ENCODE peak calls at places on chromosome 13, in eight cellular contexts. One of them, this sample, is unnamed.

GRCh38 chr13:26614721-26615120 is 57.2 kb downstream of the WASF3 start:
- DNase-seq in BE2C: no peak
- DNase-seq in choroid plexus epithelial cell: no peak
- DNase-seq in NB4: no peak
- DNase-seq in suprapubic skin: no peak
- DNase-seq in glutamatergic neuron: no peak
- DNase-seq in right atrium auricular region: no peak
- DNase-seq in AG10803: no peak
- DNase-seq in this sample: no peak

GRCh38 chr13:42602910-42603309 is 29.0 kb downstream of the TNFSF11 start:
- DNase-seq in BE2C: no peak
- DNase-seq in choroid plexus epithelial cell: no peak
- DNase-seq in NB4: no peak
- DNase-seq in suprapubic skin: no peak
- DNase-seq in glutamatergic neuron: no peak
- DNase-seq in right atrium auricular region: no peak
- DNase-seq in AG10803: no peak
- DNase-seq in this sample: no peak

GRCh38 chr13:36323951-36324566 is 22.1 kb downstream of the SPART start:
- DNase-seq in BE2C: no peak
- DNase-seq in choroid plexus epithelial cell: peak; percentile 24
- DNase-seq in NB4: no peak
- DNase-seq in suprapubic skin: no peak
- DNase-seq in glutamatergic neuron: no peak
- DNase-seq in right atrium auricular region: no peak
- DNase-seq in AG10803: peak; percentile 83
- DNase-seq in this sample: peak; percentile 17

GRCh38 chr13:30257433-30258099 is 49.8 kb downstream of the KATNAL1 start:
- DNase-seq in BE2C: no peak
- DNase-seq in choroid plexus epithelial cell: peak; percentile 56
- DNase-seq in NB4: no peak
- DNase-seq in suprapubic skin: no peak
- DNase-seq in glutamatergic neuron: peak; percentile 22
- DNase-seq in right atrium auricular region: no peak
- DNase-seq in AG10803: peak; percentile 13
- DNase-seq in this sample: no peak

GRCh38 chr13:26759907-26760834 is at the start of gene GPR12:
- DNase-seq in BE2C: no peak
- DNase-seq in choroid plexus epithelial cell: peak; percentile 15
- DNase-seq in NB4: peak; percentile 46
- DNase-seq in suprapubic skin: no peak
- DNase-seq in glutamatergic neuron: peak; percentile 26
- DNase-seq in right atrium auricular region: no peak
- DNase-seq in AG10803: peak; percentile 12
- DNase-seq in this sample: peak; percentile 6

GRCh38 chr13:28031220-28031903 is 42.9 kb upstream of the URAD start:
- DNase-seq in BE2C: no peak
- DNase-seq in choroid plexus epithelial cell: no peak
- DNase-seq in NB4: peak; percentile 98
- DNase-seq in suprapubic skin: no peak
- DNase-seq in glutamatergic neuron: no peak
- DNase-seq in right atrium auricular region: no peak
- DNase-seq in AG10803: no peak
- DNase-seq in this sample: no peak

GRCh38 chr13:95624020-95624419 is 20.5 kb downstream of the DZIP1 start:
- DNase-seq in BE2C: peak; percentile 43
- DNase-seq in choroid plexus epithelial cell: peak; percentile 82
- DNase-seq in NB4: peak; percentile 69
- DNase-seq in suprapubic skin: no peak
- DNase-seq in glutamatergic neuron: no peak
- DNase-seq in right atrium auricular region: no peak
- DNase-seq in AG10803: peak; percentile 67
- DNase-seq in this sample: peak; percentile 76

GRCh38 chr13:37540228-37540627 is 58.3 kb downstream of the POSTN start:
- DNase-seq in BE2C: no peak
- DNase-seq in choroid plexus epithelial cell: peak; percentile 66
- DNase-seq in NB4: no peak
- DNase-seq in suprapubic skin: no peak
- DNase-seq in glutamatergic neuron: no peak
- DNase-seq in right atrium auricular region: no peak
- DNase-seq in AG10803: peak; percentile 96
- DNase-seq in this sample: no peak

GRCh38 chr13:99072356-99072755 is 94.5 kb upstream of the DOCK9 start:
- DNase-seq in BE2C: no peak
- DNase-seq in choroid plexus epithelial cell: no peak
- DNase-seq in NB4: no peak
- DNase-seq in suprapubic skin: no peak
- DNase-seq in glutamatergic neuron: no peak
- DNase-seq in right atrium auricular region: no peak
- DNase-seq in AG10803: no peak
- DNase-seq in this sample: no peak

GRCh38 chr13:34578471-34578870 is 363.6 kb upstream of the NBEA start:
- DNase-seq in BE2C: no peak
- DNase-seq in choroid plexus epithelial cell: peak; percentile 11
- DNase-seq in NB4: no peak
- DNase-seq in suprapubic skin: no peak
- DNase-seq in glutamatergic neuron: no peak
- DNase-seq in right atrium auricular region: no peak
- DNase-seq in AG10803: peak; percentile 50
- DNase-seq in this sample: peak; percentile 46

GRCh38 chr13:111281751-111282311 is 38.6 kb upstream of the TEX29 start:
- DNase-seq in BE2C: no peak
- DNase-seq in choroid plexus epithelial cell: peak; percentile 81
- DNase-seq in NB4: no peak
- DNase-seq in suprapubic skin: no peak
- DNase-seq in glutamatergic neuron: no peak
- DNase-seq in right atrium auricular region: no peak
- DNase-seq in AG10803: peak; percentile 48
- DNase-seq in this sample: peak; percentile 76

GRCh38 chr13:37375724-37376123 is 222.8 kb downstream of the POSTN start:
- DNase-seq in BE2C: no peak
- DNase-seq in choroid plexus epithelial cell: peak; percentile 49
- DNase-seq in NB4: no peak
- DNase-seq in suprapubic skin: no peak
- DNase-seq in glutamatergic neuron: no peak
- DNase-seq in right atrium auricular region: no peak
- DNase-seq in AG10803: no peak
- DNase-seq in this sample: peak; percentile 26

GRCh38 chr13:30735025-30735967 is at the start of gene ALOX5AP:
- DNase-seq in BE2C: no peak
- DNase-seq in choroid plexus epithelial cell: peak; percentile 34
- DNase-seq in NB4: peak; percentile 92
- DNase-seq in suprapubic skin: no peak
- DNase-seq in glutamatergic neuron: no peak
- DNase-seq in right atrium auricular region: no peak
- DNase-seq in AG10803: no peak
- DNase-seq in this sample: no peak

GRCh38 chr13:81001828-81002385 is 661.0 kb upstream of the SPRY2 start:
- DNase-seq in BE2C: no peak
- DNase-seq in choroid plexus epithelial cell: peak; percentile 16
- DNase-seq in NB4: no peak
- DNase-seq in suprapubic skin: no peak
- DNase-seq in glutamatergic neuron: no peak
- DNase-seq in right atrium auricular region: no peak
- DNase-seq in AG10803: no peak
- DNase-seq in this sample: no peak

GRCh38 chr13:77040076-77040475 is 13.1 kb upstream of the FBXL3 start:
- DNase-seq in BE2C: no peak
- DNase-seq in choroid plexus epithelial cell: no peak
- DNase-seq in NB4: no peak
- DNase-seq in suprapubic skin: no peak
- DNase-seq in glutamatergic neuron: no peak
- DNase-seq in right atrium auricular region: no peak
- DNase-seq in AG10803: no peak
- DNase-seq in this sample: no peak

GRCh38 chr13:79406597-79406908 is 498 bp upstream of the RBM26 start:
- DNase-seq in BE2C: no peak
- DNase-seq in choroid plexus epithelial cell: no peak
- DNase-seq in NB4: no peak
- DNase-seq in suprapubic skin: no peak
- DNase-seq in glutamatergic neuron: no peak
- DNase-seq in right atrium auricular region: no peak
- DNase-seq in AG10803: no peak
- DNase-seq in this sample: no peak

GRCh38 chr13:26941345-26942174 is 181.0 kb upstream of the GPR12 start:
- DNase-seq in BE2C: no peak
- DNase-seq in choroid plexus epithelial cell: peak; percentile 76
- DNase-seq in NB4: peak; percentile 38
- DNase-seq in suprapubic skin: no peak
- DNase-seq in glutamatergic neuron: no peak
- DNase-seq in right atrium auricular region: no peak
- DNase-seq in AG10803: peak; percentile 50
- DNase-seq in this sample: peak; percentile 46

GRCh38 chr13:50724913-50725312 is 118.6 kb downstream of the DLEU7 start:
- DNase-seq in BE2C: no peak
- DNase-seq in choroid plexus epithelial cell: no peak
- DNase-seq in NB4: no peak
- DNase-seq in suprapubic skin: no peak
- DNase-seq in glutamatergic neuron: no peak
- DNase-seq in right atrium auricular region: no peak
- DNase-seq in AG10803: no peak
- DNase-seq in this sample: no peak

GRCh38 chr13:106103779-106104178 is 431.7 kb downstream of the EFNB2 start:
- DNase-seq in BE2C: no peak
- DNase-seq in choroid plexus epithelial cell: peak; percentile 88
- DNase-seq in NB4: peak; percentile 8
- DNase-seq in suprapubic skin: no peak
- DNase-seq in glutamatergic neuron: no peak
- DNase-seq in right atrium auricular region: no peak
- DNase-seq in AG10803: peak; percentile 62
- DNase-seq in this sample: peak; percentile 65

GRCh38 chr13:109439813-109440212 is 346.6 kb downstream of the IRS2 start:
- DNase-seq in BE2C: no peak
- DNase-seq in choroid plexus epithelial cell: no peak
- DNase-seq in NB4: no peak
- DNase-seq in suprapubic skin: no peak
- DNase-seq in glutamatergic neuron: no peak
- DNase-seq in right atrium auricular region: no peak
- DNase-seq in AG10803: no peak
- DNase-seq in this sample: no peak

GRCh38 chr13:109431217-109431616 is 355.2 kb downstream of the IRS2 start:
- DNase-seq in BE2C: no peak
- DNase-seq in choroid plexus epithelial cell: no peak
- DNase-seq in NB4: no peak
- DNase-seq in suprapubic skin: no peak
- DNase-seq in glutamatergic neuron: no peak
- DNase-seq in right atrium auricular region: no peak
- DNase-seq in AG10803: no peak
- DNase-seq in this sample: no peak

GRCh38 chr13:109436841-109437240 is 349.5 kb downstream of the IRS2 start:
- DNase-seq in BE2C: no peak
- DNase-seq in choroid plexus epithelial cell: no peak
- DNase-seq in NB4: no peak
- DNase-seq in suprapubic skin: no peak
- DNase-seq in glutamatergic neuron: no peak
- DNase-seq in right atrium auricular region: no peak
- DNase-seq in AG10803: no peak
- DNase-seq in this sample: no peak

GRCh38 chr13:109436055-109436622 is 350.2 kb downstream of the IRS2 start:
- DNase-seq in BE2C: no peak
- DNase-seq in choroid plexus epithelial cell: no peak
- DNase-seq in NB4: no peak
- DNase-seq in suprapubic skin: no peak
- DNase-seq in glutamatergic neuron: no peak
- DNase-seq in right atrium auricular region: no peak
- DNase-seq in AG10803: no peak
- DNase-seq in this sample: no peak
- TF ChIP-seq CTCF in BE2C: no peak
- TF ChIP-seq CTCF in choroid plexus epithelial cell: no peak
- TF ChIP-seq CTCF in NB4: no peak
- TF ChIP-seq CTCF in suprapubic skin: no peak
- TF ChIP-seq CTCF in glutamatergic neuron: no peak
- TF ChIP-seq CTCF in right atrium auricular region: no peak
- TF ChIP-seq CTCF in AG10803: no peak
- TF ChIP-seq CTCF in this sample: no peak

DNA sequence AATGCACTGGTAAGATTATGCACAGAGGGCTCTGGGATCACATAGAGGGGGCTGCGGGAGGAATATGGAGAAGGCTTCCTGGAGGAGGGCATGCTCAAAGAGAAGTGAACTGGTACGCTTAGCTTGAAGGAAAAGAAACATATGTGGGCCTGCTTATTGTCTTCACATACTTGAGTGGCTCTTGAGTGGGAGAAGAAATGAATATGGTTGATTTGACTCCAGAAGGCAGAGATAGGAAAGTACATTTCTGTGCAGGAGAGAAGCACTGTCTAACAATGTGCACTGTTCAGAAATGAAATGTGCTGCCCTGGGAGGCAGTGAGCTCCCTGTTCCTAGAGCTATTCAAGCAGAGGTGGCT is 91.2 kb downstream of the KL start:
- DNase-seq in BE2C: no peak
- DNase-seq in choroid plexus epithelial cell: no peak
- DNase-seq in NB4: no peak
- DNase-seq in suprapubic skin: no peak
- DNase-seq in glutamatergic neuron: no peak
- DNase-seq in right atrium auricular region: no peak
- DNase-seq in AG10803: no peak
- DNase-seq in this sample: no peak
- TF ChIP-seq CTCF in BE2C: no peak
- TF ChIP-seq CTCF in choroid plexus epithelial cell: no peak
- TF ChIP-seq CTCF in NB4: no peak
- TF ChIP-seq CTCF in suprapubic skin: no peak
- TF ChIP-seq CTCF in glutamatergic neuron: no peak
- TF ChIP-seq CTCF in right atrium auricular region: no peak
- TF ChIP-seq CTCF in AG10803: no peak
- TF ChIP-seq CTCF in this sample: no peak

GRCh38 chr13:39602614-39603366 is at the start of gene LHFPL6:
- DNase-seq in BE2C: peak; percentile 66
- DNase-seq in choroid plexus epithelial cell: peak; percentile 84
- DNase-seq in NB4: peak; percentile 86
- DNase-seq in suprapubic skin: peak; percentile 90
- DNase-seq in glutamatergic neuron: peak; percentile 81
- DNase-seq in right atrium auricular region: peak; percentile 83
- DNase-seq in AG10803: peak; percentile 77
- DNase-seq in this sample: peak; percentile 81
- TF ChIP-seq CTCF in BE2C: no peak
- TF ChIP-seq CTCF in choroid plexus epithelial cell: peak; percentile 63
- TF ChIP-seq CTCF in NB4: no peak
- TF ChIP-seq CTCF in suprapubic skin: no peak
- TF ChIP-seq CTCF in glutamatergic neuron: no peak
- TF ChIP-seq CTCF in right atrium auricular region: peak; percentile 64
- TF ChIP-seq CTCF in AG10803: peak; percentile 42
- TF ChIP-seq CTCF in this sample: peak; percentile 34

DNA sequence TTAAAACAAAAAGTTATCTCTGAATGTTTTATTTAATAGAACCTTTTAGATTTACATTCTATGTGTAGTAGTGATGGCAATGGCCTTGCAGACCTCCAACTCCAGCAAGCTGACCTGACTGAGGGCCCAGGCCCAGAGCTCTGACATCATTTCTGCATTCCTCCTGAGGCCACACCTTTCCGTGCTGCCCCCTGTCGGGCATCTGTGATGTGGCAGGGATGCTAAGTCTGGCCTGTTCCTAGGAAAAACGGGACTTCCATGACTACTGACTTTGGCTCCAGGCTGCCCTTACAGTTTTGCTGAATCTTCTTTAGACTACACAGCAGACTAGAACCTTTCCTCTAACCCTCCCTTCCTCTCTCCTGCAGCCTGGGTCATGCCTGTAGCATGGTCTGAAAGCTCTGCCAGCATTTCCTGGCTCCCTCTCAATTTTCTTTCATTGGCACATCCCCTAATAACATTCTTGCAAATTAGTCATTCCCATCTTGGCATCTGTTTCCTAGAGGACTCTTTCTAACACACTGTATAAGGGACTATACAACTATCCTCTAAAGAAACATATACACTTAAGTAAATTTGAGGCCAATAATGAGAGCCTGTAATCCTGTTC is 249.0 kb downstream of the GPC5 start:
- DNase-seq in BE2C: peak; percentile 61
- DNase-seq in choroid plexus epithelial cell: no peak
- DNase-seq in NB4: peak; percentile 34
- DNase-seq in suprapubic skin: no peak
- DNase-seq in glutamatergic neuron: peak; percentile 53
- DNase-seq in right atrium auricular region: no peak
- DNase-seq in AG10803: no peak
- DNase-seq in this sample: peak; percentile 7
- TF ChIP-seq CTCF in BE2C: peak; percentile 82
- TF ChIP-seq CTCF in choroid plexus epithelial cell: peak; percentile 33
- TF ChIP-seq CTCF in NB4: peak; percentile 79
- TF ChIP-seq CTCF in suprapubic skin: peak; percentile 21
- TF ChIP-seq CTCF in glutamatergic neuron: peak; percentile 68
- TF ChIP-seq CTCF in right atrium auricular region: peak; percentile 44
- TF ChIP-seq CTCF in AG10803: no peak
- TF ChIP-seq CTCF in this sample: peak; percentile 40